ENCODE peak calls at places on chromosome 20, in nine cellular contexts. T, S, Q, O, K, N, D, Y and M are unnamed samples.

GRCh38 chr20:59008715-59009336 is 1.8 kb upstream of the CTSZ start:
- DNase-seq in T (no peak), S (no peak), Q (peak), O (no peak), K (no peak), N (no peak), D (no peak), Y (no peak), M (no peak)

GRCh38 chr20:208937-209566 is 18.0 kb upstream of the DEFB129 start:
- DNase-seq in T (peak), S (peak), Q (no peak), O (peak), K (no peak), N (no peak), D (no peak), Y (no peak), M (peak)

GRCh38 chr20:59149678-59150504 is 13.7 kb upstream of the ZNF831 start:
- DNase-seq in T (no peak), S (no peak), Q (no peak), O (no peak), K (peak), N (no peak), D (no peak), Y (peak), M (no peak)

GRCh38 chr20:58585753-58586540 is 65.1 kb upstream of the STX16 start:
- DNase-seq in T (no peak), S (no peak), Q (no peak), O (no peak), K (no peak), N (no peak), D (no peak), Y (no peak), M (no peak)

GRCh38 chr20:1883986-1884385 is 11.2 kb upstream of the SIRPA start:
- DNase-seq in T (no peak), S (no peak), Q (no peak), O (no peak), K (no peak), N (no peak), D (no peak), Y (no peak), M (no peak)

GRCh38 chr20:20856306-20856705 is 143.9 kb upstream of the RALGAPA2 start:
- DNase-seq in T (no peak), S (no peak), Q (no peak), O (no peak), K (no peak), N (no peak), D (no peak), Y (no peak), M (no peak)

GRCh38 chr20:57499676-57500075 is 25.3 kb downstream of the CTCFL start:
- DNase-seq in T (no peak), S (no peak), Q (no peak), O (no peak), K (no peak), N (no peak), D (peak), Y (no peak), M (no peak)

GRCh38 chr20:57397693-57398108 is 6.5 kb downstream of the RBM38 start:
- DNase-seq in T (no peak), S (no peak), Q (no peak), O (no peak), K (peak), N (peak), D (no peak), Y (peak), M (no peak)

GRCh38 chr20:1800777-1801176 is 94.4 kb upstream of the SIRPA start:
- DNase-seq in T (peak), S (peak), Q (no peak), O (peak), K (no peak), N (no peak), D (no peak), Y (no peak), M (peak)

GRCh38 chr20:2208897-2209296 is 86.9 kb upstream of the TGM3 start:
- DNase-seq in T (no peak), S (no peak), Q (no peak), O (no peak), K (no peak), N (no peak), D (no peak), Y (no peak), M (no peak)

GRCh38 chr20:8074931-8075330 is 55.4 kb upstream of the TMX4 start:
- DNase-seq in T (peak), S (peak), Q (no peak), O (no peak), K (no peak), N (no peak), D (no peak), Y (no peak), M (peak)

GRCh38 chr20:61823242-61823641 is 242.4 kb downstream of the TAF4 start:
- DNase-seq in T (no peak), S (no peak), Q (no peak), O (no peak), K (no peak), N (no peak), D (no peak), Y (no peak), M (no peak)

GRCh38 chr20:19277381-19277780 is 64.9 kb downstream of the SLC24A3 start:
- DNase-seq in T (no peak), S (no peak), Q (no peak), O (no peak), K (no peak), N (no peak), D (no peak), Y (no peak), M (no peak)

GRCh38 chr20:60206259-60206658 is 248.0 kb downstream of the CDH26 start:
- DNase-seq in T (peak), S (peak), Q (peak), O (no peak), K (no peak), N (no peak), D (peak), Y (no peak), M (no peak)

GRCh38 chr20:62424249-62425109 is 2.9 kb downstream of the RBBP8NL start:
- DNase-seq in T (no peak), S (no peak), Q (no peak), O (no peak), K (no peak), N (no peak), D (no peak), Y (no peak), M (no peak)

GRCh38 chr20:52812231-52812847 is 159.8 kb upstream of the TSHZ2 start:
- DNase-seq in T (peak), S (no peak), Q (no peak), O (no peak), K (no peak), N (no peak), D (no peak), Y (no peak), M (no peak)

GRCh38 chr20:44765647-44766367 is 20.1 kb downstream of the KCNK15 start:
- DNase-seq in T (peak), S (no peak), Q (no peak), O (no peak), K (no peak), N (no peak), D (no peak), Y (no peak), M (no peak)

GRCh38 chr20:16747291-16747811 is 807 bp upstream of the OTOR start:
- DNase-seq in T (no peak), S (no peak), Q (no peak), O (no peak), K (no peak), N (no peak), D (no peak), Y (no peak), M (no peak)

GRCh38 chr20:63295018-63295417 is 2.0 kb downstream of the COL20A1 start:
- DNase-seq in T (no peak), S (no peak), Q (no peak), O (no peak), K (no peak), N (no peak), D (no peak), Y (no peak), M (no peak)

GRCh38 chr20:63624486-63624885 is 2.4 kb downstream of the GMEB2 start:
- DNase-seq in T (peak), S (peak), Q (no peak), O (no peak), K (no peak), N (no peak), D (no peak), Y (no peak), M (no peak)

GRCh38 chr20:21564127-21564773 is 50.4 kb upstream of the NKX2-2 start:
- DNase-seq in T (no peak), S (no peak), Q (no peak), O (no peak), K (no peak), N (no peak), D (no peak), Y (no peak), M (no peak)

GRCh38 chr20:10970109-10970508 is 296.3 kb upstream of the JAG1 start:
- DNase-seq in T (no peak), S (peak), Q (no peak), O (peak), K (no peak), N (no peak), D (no peak), Y (no peak), M (no peak)

GRCh38 chr20:36833275-36834020 is 42.5 kb upstream of the TLDC2 start:
- DNase-seq in T (peak), S (peak), Q (no peak), O (no peak), K (no peak), N (no peak), D (no peak), Y (no peak), M (no peak)

GRCh38 chr20:50559856-50560623 is 49.9 kb downstream of the PTPN1 start:
- DNase-seq in T (no peak), S (no peak), Q (no peak), O (no peak), K (no peak), N (no peak), D (no peak), Y (no peak), M (no peak)

GRCh38 chr20:45863543-45864470 is 6.4 kb downstream of the ZSWIM3 start:
- DNase-seq in T (no peak), S (no peak), Q (no peak), O (no peak), K (no peak), N (no peak), D (no peak), Y (no peak), M (no peak)

GRCh38 chr20:51125774-51126173 is 102.9 kb upstream of the KCNG1 start:
- DNase-seq in T (no peak), S (no peak), Q (no peak), O (no peak), K (no peak), N (no peak), D (no peak), Y (no peak), M (no peak)

GRCh38 chr20:38825901-38826625 is 20.6 kb downstream of the PPP1R16B start:
- DNase-seq in T (peak), S (peak), Q (no peak), O (peak), K (no peak), N (no peak), D (peak), Y (no peak), M (peak)

GRCh38 chr20:1430004-1430451 is 36.6 kb downstream of the NSFL1C start:
- DNase-seq in T (peak), S (peak), Q (no peak), O (peak), K (no peak), N (no peak), D (no peak), Y (no peak), M (no peak)

GRCh38 chr20:64116541-64117423 is 9.4 kb upstream of the NPBWR2 start:
- DNase-seq in T (no peak), S (no peak), Q (peak), O (no peak), K (no peak), N (peak), D (no peak), Y (no peak), M (no peak)

GRCh38 chr20:53227523-53227922 is 255.4 kb downstream of the TSHZ2 start:
- DNase-seq in T (peak), S (peak), Q (no peak), O (no peak), K (no peak), N (no peak), D (no peak), Y (no peak), M (no peak)

GRCh38 chr20:48623906-48624265 is 203.9 kb downstream of the PREX1 start:
- DNase-seq in T (no peak), S (no peak), Q (no peak), O (no peak), K (no peak), N (no peak), D (no peak), Y (no peak), M (no peak)

GRCh38 chr20:25272223-25273000 is 24.5 kb downstream of the PYGB start:
- DNase-seq in T (peak), S (peak), Q (no peak), O (no peak), K (no peak), N (peak), D (peak), Y (peak), M (no peak)

GRCh38 chr20:63123326-63123725 is 92.6 kb downstream of the YTHDF1 start:
- DNase-seq in T (no peak), S (no peak), Q (no peak), O (no peak), K (no peak), N (peak), D (peak), Y (no peak), M (no peak)

GRCh38 chr20:33713865-33714367 is 6.2 kb downstream of the PXMP4 start:
- DNase-seq in T (no peak), S (no peak), Q (no peak), O (no peak), K (no peak), N (no peak), D (no peak), Y (no peak), M (no peak)

GRCh38 chr20:61738601-61739069 is 327.0 kb downstream of the TAF4 start:
- DNase-seq in T (no peak), S (no peak), Q (no peak), O (no peak), K (no peak), N (no peak), D (no peak), Y (no peak), M (no peak)

GRCh38 chr20:63520594-63520938 is at the start of gene PPDPF:
- DNase-seq in T (peak), S (peak), Q (peak), O (peak), K (peak), N (peak), D (no peak), Y (peak), M (peak)

GRCh38 chr20:45306431-45306982 is at the start of gene RBPJL:
- DNase-seq in T (no peak), S (no peak), Q (peak), O (peak), K (peak), N (no peak), D (no peak), Y (no peak), M (no peak)

GRCh38 chr20:12201289-12201991 is 283.7 kb downstream of the BTBD3 start:
- DNase-seq in T (peak), S (peak), Q (no peak), O (peak), K (no peak), N (no peak), D (no peak), Y (no peak), M (no peak)